ENCODE peak calls at places on chromosomes 1 and 21, in seven cellular contexts. One of them, this sample, is unnamed.

GRCh38 chr1:145782166-145783099 is 41.5 kb downstream of the RNF115 start:
- DNase-seq in SK-N-SH: no peak
- DNase-seq in body of pancreas: no peak
- DNase-seq in choroid plexus epithelial cell: peak
- DNase-seq in NB4: no peak
- DNase-seq in AG04450: peak
- DNase-seq in right atrium auricular region: no peak
- DNase-seq in this sample: peak

GRCh38 chr1:243842978-243843490 is 7.0 kb downstream of the AKT3 start:
- DNase-seq in SK-N-SH: no peak
- DNase-seq in body of pancreas: no peak
- DNase-seq in choroid plexus epithelial cell: peak
- DNase-seq in NB4: peak
- DNase-seq in AG04450: peak
- DNase-seq in right atrium auricular region: no peak
- DNase-seq in this sample: peak

GRCh38 chr1:98962156-98962555 is 42.5 kb downstream of the PLPPR5 start:
- DNase-seq in SK-N-SH: no peak
- DNase-seq in body of pancreas: no peak
- DNase-seq in choroid plexus epithelial cell: peak
- DNase-seq in NB4: no peak
- DNase-seq in AG04450: no peak
- DNase-seq in right atrium auricular region: no peak
- DNase-seq in this sample: no peak

GRCh38 chr1:60762176-60762575 is 320.2 kb upstream of the NFIA start:
- DNase-seq in SK-N-SH: no peak
- DNase-seq in body of pancreas: no peak
- DNase-seq in choroid plexus epithelial cell: peak
- DNase-seq in NB4: no peak
- DNase-seq in AG04450: no peak
- DNase-seq in right atrium auricular region: no peak
- DNase-seq in this sample: peak

GRCh38 chr1:69451196-69451595 is 116.5 kb upstream of the LRRC7 start:
- DNase-seq in SK-N-SH: no peak
- DNase-seq in body of pancreas: no peak
- DNase-seq in choroid plexus epithelial cell: no peak
- DNase-seq in NB4: no peak
- DNase-seq in AG04450: no peak
- DNase-seq in right atrium auricular region: no peak
- DNase-seq in this sample: no peak

GRCh38 chr1:235421751-235422150 is 54.5 kb downstream of the TBCE start:
- DNase-seq in SK-N-SH: peak
- DNase-seq in body of pancreas: no peak
- DNase-seq in choroid plexus epithelial cell: no peak
- DNase-seq in NB4: no peak
- DNase-seq in AG04450: no peak
- DNase-seq in right atrium auricular region: no peak
- DNase-seq in this sample: no peak

GRCh38 chr1:31927661-31927980 is 10.5 kb downstream of the PTP4A2 start:
- DNase-seq in SK-N-SH: no peak
- DNase-seq in body of pancreas: no peak
- DNase-seq in choroid plexus epithelial cell: no peak
- DNase-seq in NB4: no peak
- DNase-seq in AG04450: no peak
- DNase-seq in right atrium auricular region: no peak
- DNase-seq in this sample: no peak

GRCh38 chr1:109470245-109470644 is 3.9 kb downstream of the SYPL2 start:
- DNase-seq in SK-N-SH: no peak
- DNase-seq in body of pancreas: no peak
- DNase-seq in choroid plexus epithelial cell: no peak
- DNase-seq in NB4: no peak
- DNase-seq in AG04450: no peak
- DNase-seq in right atrium auricular region: no peak
- DNase-seq in this sample: no peak

GRCh38 chr1:83901547-83902155 is 97.3 kb downstream of the TTLL7 start:
- DNase-seq in SK-N-SH: no peak
- DNase-seq in body of pancreas: peak
- DNase-seq in choroid plexus epithelial cell: peak
- DNase-seq in NB4: no peak
- DNase-seq in AG04450: peak
- DNase-seq in right atrium auricular region: no peak
- DNase-seq in this sample: peak

GRCh38 chr1:73516458-73516857 is 681.5 kb downstream of the LRRIQ3 start:
- DNase-seq in SK-N-SH: no peak
- DNase-seq in body of pancreas: no peak
- DNase-seq in choroid plexus epithelial cell: no peak
- DNase-seq in NB4: peak
- DNase-seq in AG04450: no peak
- DNase-seq in right atrium auricular region: no peak
- DNase-seq in this sample: no peak

GRCh38 chr1:85323770-85324169 is 47.3 kb upstream of the BCL10 start:
- DNase-seq in SK-N-SH: no peak
- DNase-seq in body of pancreas: no peak
- DNase-seq in choroid plexus epithelial cell: no peak
- DNase-seq in NB4: no peak
- DNase-seq in AG04450: no peak
- DNase-seq in right atrium auricular region: no peak
- DNase-seq in this sample: no peak

GRCh38 chr21:42676799-42677198 is 23.4 kb downstream of the PDE9A start:
- DNase-seq in SK-N-SH: no peak
- DNase-seq in body of pancreas: no peak
- DNase-seq in choroid plexus epithelial cell: no peak
- DNase-seq in NB4: no peak
- DNase-seq in AG04450: no peak
- DNase-seq in right atrium auricular region: no peak
- DNase-seq in this sample: no peak

GRCh38 chr1:207791290-207791689 is 39.4 kb downstream of the CD46 start:
- DNase-seq in SK-N-SH: no peak
- DNase-seq in body of pancreas: no peak
- DNase-seq in choroid plexus epithelial cell: no peak
- DNase-seq in NB4: no peak
- DNase-seq in AG04450: no peak
- DNase-seq in right atrium auricular region: no peak
- DNase-seq in this sample: no peak

GRCh38 chr1:3530086-3530930 is 75.8 kb downstream of the ARHGEF16 start:
- DNase-seq in SK-N-SH: no peak
- DNase-seq in body of pancreas: peak
- DNase-seq in choroid plexus epithelial cell: no peak
- DNase-seq in NB4: no peak
- DNase-seq in AG04450: no peak
- DNase-seq in right atrium auricular region: no peak
- DNase-seq in this sample: no peak

GRCh38 chr1:110554871-110555801 is 36.2 kb upstream of the KCNA10 start:
- DNase-seq in SK-N-SH: peak
- DNase-seq in body of pancreas: peak
- DNase-seq in choroid plexus epithelial cell: peak
- DNase-seq in NB4: peak
- DNase-seq in AG04450: no peak
- DNase-seq in right atrium auricular region: no peak
- DNase-seq in this sample: no peak

GRCh38 chr1:32249831-32250525 is 1.1 kb upstream of the LCK start:
- DNase-seq in SK-N-SH: no peak
- DNase-seq in body of pancreas: no peak
- DNase-seq in choroid plexus epithelial cell: peak
- DNase-seq in NB4: no peak
- DNase-seq in AG04450: no peak
- DNase-seq in right atrium auricular region: no peak
- DNase-seq in this sample: no peak

GRCh38 chr1:164695956-164696665 is 137.1 kb downstream of the PBX1 start:
- DNase-seq in SK-N-SH: no peak
- DNase-seq in body of pancreas: no peak
- DNase-seq in choroid plexus epithelial cell: no peak
- DNase-seq in NB4: no peak
- DNase-seq in AG04450: no peak
- DNase-seq in right atrium auricular region: no peak
- DNase-seq in this sample: no peak
- H3K4me3 ChIP-seq in SK-N-SH: no peak
- H3K4me3 ChIP-seq in body of pancreas: no peak
- H3K4me3 ChIP-seq in choroid plexus epithelial cell: no peak
- H3K4me3 ChIP-seq in NB4: no peak
- H3K4me3 ChIP-seq in AG04450: no peak
- H3K4me3 ChIP-seq in right atrium auricular region: no peak
- H3K4me3 ChIP-seq in this sample: no peak

GRCh38 chr1:93878889-93879586 is at the start of gene DNTTIP2:
- DNase-seq in SK-N-SH: peak
- DNase-seq in body of pancreas: peak
- DNase-seq in choroid plexus epithelial cell: peak
- DNase-seq in NB4: peak
- DNase-seq in AG04450: peak
- DNase-seq in right atrium auricular region: peak
- DNase-seq in this sample: peak

GRCh38 chr1:93878501-93878888 is 511 bp downstream of the DNTTIP2 start:
- DNase-seq in SK-N-SH: peak
- DNase-seq in body of pancreas: peak
- DNase-seq in choroid plexus epithelial cell: no peak
- DNase-seq in NB4: peak
- DNase-seq in AG04450: no peak
- DNase-seq in right atrium auricular region: no peak
- DNase-seq in this sample: no peak

GRCh38 chr1:93880731-93881130 is 1.7 kb upstream of the DNTTIP2 start:
- DNase-seq in SK-N-SH: no peak
- DNase-seq in body of pancreas: no peak
- DNase-seq in choroid plexus epithelial cell: no peak
- DNase-seq in NB4: no peak
- DNase-seq in AG04450: no peak
- DNase-seq in right atrium auricular region: no peak
- DNase-seq in this sample: no peak

GRCh38 chr1:93876284-93876683 is 2.7 kb downstream of the DNTTIP2 start:
- DNase-seq in SK-N-SH: no peak
- DNase-seq in body of pancreas: no peak
- DNase-seq in choroid plexus epithelial cell: no peak
- DNase-seq in NB4: no peak
- DNase-seq in AG04450: no peak
- DNase-seq in right atrium auricular region: no peak
- DNase-seq in this sample: no peak

GRCh38 chr1:93877529-93877928 is 1.5 kb downstream of the DNTTIP2 start:
- DNase-seq in SK-N-SH: no peak
- DNase-seq in body of pancreas: no peak
- DNase-seq in choroid plexus epithelial cell: no peak
- DNase-seq in NB4: no peak
- DNase-seq in AG04450: no peak
- DNase-seq in right atrium auricular region: no peak
- DNase-seq in this sample: no peak
- H3K4me3 ChIP-seq in SK-N-SH: no peak
- H3K4me3 ChIP-seq in body of pancreas: no peak
- H3K4me3 ChIP-seq in choroid plexus epithelial cell: no peak
- H3K4me3 ChIP-seq in NB4: peak
- H3K4me3 ChIP-seq in AG04450: no peak
- H3K4me3 ChIP-seq in right atrium auricular region: no peak
- H3K4me3 ChIP-seq in this sample: no peak

GRCh38 chr1:1861339-1861730 is 29.6 kb downstream of the GNB1 start:
- DNase-seq in SK-N-SH: no peak
- DNase-seq in body of pancreas: no peak
- DNase-seq in choroid plexus epithelial cell: no peak
- DNase-seq in NB4: no peak
- DNase-seq in AG04450: no peak
- DNase-seq in right atrium auricular region: no peak
- DNase-seq in this sample: no peak

GRCh38 chr1:1852619-1853414 is 38.1 kb downstream of the GNB1 start:
- DNase-seq in SK-N-SH: no peak
- DNase-seq in body of pancreas: no peak
- DNase-seq in choroid plexus epithelial cell: no peak
- DNase-seq in NB4: no peak
- DNase-seq in AG04450: no peak
- DNase-seq in right atrium auricular region: no peak
- DNase-seq in this sample: no peak

GRCh38 chr1:1853593-1854257 is 37.2 kb downstream of the GNB1 start:
- DNase-seq in SK-N-SH: no peak
- DNase-seq in body of pancreas: no peak
- DNase-seq in choroid plexus epithelial cell: no peak
- DNase-seq in NB4: no peak
- DNase-seq in AG04450: no peak
- DNase-seq in right atrium auricular region: no peak
- DNase-seq in this sample: no peak

GRCh38 chr1:1858382-1859086 is 32.4 kb downstream of the GNB1 start:
- DNase-seq in SK-N-SH: peak
- DNase-seq in body of pancreas: peak
- DNase-seq in choroid plexus epithelial cell: peak
- DNase-seq in NB4: peak
- DNase-seq in AG04450: no peak
- DNase-seq in right atrium auricular region: peak
- DNase-seq in this sample: peak

GRCh38 chr1:1857096-1857703 is 33.7 kb downstream of the GNB1 start:
- DNase-seq in SK-N-SH: no peak
- DNase-seq in body of pancreas: no peak
- DNase-seq in choroid plexus epithelial cell: no peak
- DNase-seq in NB4: no peak
- DNase-seq in AG04450: no peak
- DNase-seq in right atrium auricular region: no peak
- DNase-seq in this sample: no peak
- H3K4me3 ChIP-seq in SK-N-SH: no peak
- H3K4me3 ChIP-seq in body of pancreas: no peak
- H3K4me3 ChIP-seq in choroid plexus epithelial cell: no peak
- H3K4me3 ChIP-seq in NB4: no peak
- H3K4me3 ChIP-seq in AG04450: no peak
- H3K4me3 ChIP-seq in right atrium auricular region: no peak
- H3K4me3 ChIP-seq in this sample: no peak

GRCh38 chr1:111615874-111616715 is 3.5 kb upstream of the RAP1A start:
- DNase-seq in SK-N-SH: no peak
- DNase-seq in body of pancreas: no peak
- DNase-seq in choroid plexus epithelial cell: no peak
- DNase-seq in NB4: peak
- DNase-seq in AG04450: no peak
- DNase-seq in right atrium auricular region: no peak
- DNase-seq in this sample: no peak
- H3K4me3 ChIP-seq in SK-N-SH: no peak
- H3K4me3 ChIP-seq in body of pancreas: no peak
- H3K4me3 ChIP-seq in choroid plexus epithelial cell: no peak
- H3K4me3 ChIP-seq in NB4: no peak
- H3K4me3 ChIP-seq in AG04450: no peak
- H3K4me3 ChIP-seq in right atrium auricular region: no peak
- H3K4me3 ChIP-seq in this sample: no peak

This sample was measured in skeletal muscle cell.